ENCODE peak calls at places on chromosome 11, in ten cellular contexts. One of them, this sample, is unnamed.

GRCh38 chr11:7577883-7578242 is 64.1 kb downstream of the PPFIBP2 start:
- DNase-seq in IMR-90: peak
- DNase-seq in epithelial cell of esophagus: peak
- DNase-seq in HFFc6: peak
- DNase-seq in Calu3: no peak
- DNase-seq in upper lobe of right lung: no peak
- DNase-seq in brain microvascular endothelial cell: peak
- DNase-seq in PC-9: peak
- DNase-seq in foreskin keratinocyte: no peak
- DNase-seq in astrocyte: no peak
- DNase-seq in this sample: no peak

GRCh38 chr11:75597636-75598035 is 35.6 kb downstream of the SERPINH1 start:
- DNase-seq in brain microvascular endothelial cell: peak
- DNase-seq in IMR-90: no peak
- DNase-seq in HFFc6: no peak
- DNase-seq in epithelial cell of esophagus: peak
- DNase-seq in Calu3: peak
- DNase-seq in astrocyte: no peak
- DNase-seq in foreskin keratinocyte: no peak
- DNase-seq in PC-9: no peak
- DNase-seq in upper lobe of right lung: no peak
- DNase-seq in this sample: peak

GRCh38 chr11:75456596-75456995 is 23.6 kb upstream of the KLHL35 start:
- DNase-seq in PC-9: no peak
- DNase-seq in brain microvascular endothelial cell: no peak
- DNase-seq in epithelial cell of esophagus: no peak
- DNase-seq in foreskin keratinocyte: no peak
- DNase-seq in astrocyte: no peak
- DNase-seq in HFFc6: no peak
- DNase-seq in upper lobe of right lung: no peak
- DNase-seq in Calu3: no peak
- DNase-seq in IMR-90: no peak
- DNase-seq in this sample: no peak

GRCh38 chr11:121451982-121452608 is at the start of gene SORL1:
- DNase-seq in foreskin keratinocyte: no peak
- DNase-seq in HFFc6: no peak
- DNase-seq in PC-9: no peak
- DNase-seq in Calu3: peak
- DNase-seq in epithelial cell of esophagus: peak
- DNase-seq in brain microvascular endothelial cell: no peak
- DNase-seq in upper lobe of right lung: peak
- DNase-seq in astrocyte: peak
- DNase-seq in IMR-90: peak
- DNase-seq in this sample: peak

GRCh38 chr11:63868399-63869064 is 29.6 kb downstream of the MARK2 start:
- DNase-seq in Calu3: no peak
- DNase-seq in HFFc6: no peak
- DNase-seq in astrocyte: no peak
- DNase-seq in IMR-90: no peak
- DNase-seq in brain microvascular endothelial cell: no peak
- DNase-seq in foreskin keratinocyte: no peak
- DNase-seq in upper lobe of right lung: no peak
- DNase-seq in epithelial cell of esophagus: no peak
- DNase-seq in PC-9: no peak
- DNase-seq in this sample: no peak

GRCh38 chr11:115453693-115454092 is 50.5 kb downstream of the CADM1 start:
- DNase-seq in HFFc6: no peak
- DNase-seq in upper lobe of right lung: no peak
- DNase-seq in IMR-90: no peak
- DNase-seq in foreskin keratinocyte: no peak
- DNase-seq in epithelial cell of esophagus: no peak
- DNase-seq in Calu3: no peak
- DNase-seq in astrocyte: no peak
- DNase-seq in PC-9: no peak
- DNase-seq in brain microvascular endothelial cell: no peak
- DNase-seq in this sample: no peak

GRCh38 chr11:118048472-118049370 is 28.2 kb upstream of the TMPRSS4 start:
- DNase-seq in IMR-90: no peak
- DNase-seq in foreskin keratinocyte: no peak
- DNase-seq in astrocyte: no peak
- DNase-seq in Calu3: no peak
- DNase-seq in brain microvascular endothelial cell: no peak
- DNase-seq in upper lobe of right lung: no peak
- DNase-seq in epithelial cell of esophagus: no peak
- DNase-seq in PC-9: peak
- DNase-seq in HFFc6: no peak
- DNase-seq in this sample: no peak

GRCh38 chr11:72812604-72812967 is 1.6 kb upstream of the ATG16L2 start:
- DNase-seq in upper lobe of right lung: no peak
- DNase-seq in brain microvascular endothelial cell: no peak
- DNase-seq in PC-9: peak
- DNase-seq in astrocyte: no peak
- DNase-seq in IMR-90: no peak
- DNase-seq in foreskin keratinocyte: no peak
- DNase-seq in Calu3: no peak
- DNase-seq in epithelial cell of esophagus: no peak
- DNase-seq in HFFc6: no peak
- DNase-seq in this sample: peak

GRCh38 chr11:61688368-61689163 is 8.4 kb downstream of the DAGLA start:
- DNase-seq in epithelial cell of esophagus: no peak
- DNase-seq in astrocyte: peak
- DNase-seq in IMR-90: no peak
- DNase-seq in PC-9: no peak
- DNase-seq in upper lobe of right lung: peak
- DNase-seq in foreskin keratinocyte: no peak
- DNase-seq in brain microvascular endothelial cell: no peak
- DNase-seq in Calu3: no peak
- DNase-seq in HFFc6: no peak
- DNase-seq in this sample: peak

GRCh38 chr11:65786008-65786785 is 666 bp upstream of the OVOL1 start:
- DNase-seq in astrocyte: no peak
- DNase-seq in Calu3: no peak
- DNase-seq in upper lobe of right lung: peak
- DNase-seq in brain microvascular endothelial cell: no peak
- DNase-seq in PC-9: no peak
- DNase-seq in HFFc6: no peak
- DNase-seq in foreskin keratinocyte: no peak
- DNase-seq in epithelial cell of esophagus: peak
- DNase-seq in IMR-90: no peak
- DNase-seq in this sample: no peak

GRCh38 chr11:20089796-20090653 is 70.2 kb downstream of the DBX1 start:
- DNase-seq in PC-9: no peak
- DNase-seq in HFFc6: no peak
- DNase-seq in Calu3: no peak
- DNase-seq in foreskin keratinocyte: no peak
- DNase-seq in IMR-90: peak
- DNase-seq in epithelial cell of esophagus: no peak
- DNase-seq in astrocyte: peak
- DNase-seq in upper lobe of right lung: no peak
- DNase-seq in brain microvascular endothelial cell: peak
- DNase-seq in this sample: no peak

GRCh38 chr11:62853279-62853965 is 14.0 kb upstream of the WDR74 start:
- DNase-seq in brain microvascular endothelial cell: no peak
- DNase-seq in astrocyte: no peak
- DNase-seq in epithelial cell of esophagus: no peak
- DNase-seq in upper lobe of right lung: no peak
- DNase-seq in PC-9: no peak
- DNase-seq in IMR-90: no peak
- DNase-seq in foreskin keratinocyte: no peak
- DNase-seq in Calu3: no peak
- DNase-seq in HFFc6: no peak
- DNase-seq in this sample: no peak

DNA sequence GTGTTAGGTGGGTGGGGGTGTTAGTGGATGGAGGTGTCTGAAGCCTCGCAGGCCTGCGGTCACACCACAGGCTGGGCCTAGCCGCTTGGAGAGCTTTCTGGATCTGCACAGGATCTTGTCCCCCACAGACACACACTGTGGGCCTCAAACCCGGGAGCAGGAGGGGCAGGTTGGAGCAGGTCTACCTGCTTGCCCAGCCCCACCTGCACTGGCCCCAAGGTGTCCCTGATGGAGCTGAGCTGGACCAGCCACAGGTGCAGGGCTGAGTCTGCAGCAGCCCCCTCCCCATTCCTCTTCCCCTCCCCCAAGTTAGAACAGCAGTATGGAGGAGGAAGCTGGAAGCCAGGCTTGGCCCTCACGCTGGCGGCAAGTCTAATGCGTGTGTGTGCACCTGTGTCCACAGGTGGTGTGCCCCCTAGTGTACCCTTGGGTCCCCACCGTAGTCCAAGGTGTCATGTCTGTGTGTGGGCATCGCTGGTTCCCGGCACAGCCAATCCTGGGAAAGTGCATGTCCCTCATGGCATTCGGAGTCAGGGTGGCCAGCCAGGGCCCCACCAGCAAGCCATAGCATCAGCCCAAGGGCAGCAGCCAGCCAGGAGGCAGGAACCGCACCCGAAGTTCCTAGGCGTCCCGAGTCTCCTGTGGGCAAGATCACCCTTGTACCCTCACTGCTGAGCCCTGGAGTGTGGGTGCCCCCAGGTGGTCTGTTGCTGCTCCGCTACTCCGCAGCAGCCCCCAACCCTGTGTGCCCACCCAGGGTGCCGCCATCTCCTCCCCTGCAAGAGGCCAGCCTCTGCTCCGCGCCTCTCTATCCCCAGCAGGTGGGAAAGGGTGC is 2.0 kb upstream of the GATD1 start:
- DNase-seq in epithelial cell of esophagus: no peak
- DNase-seq in IMR-90: no peak
- DNase-seq in HFFc6: no peak
- DNase-seq in PC-9: no peak
- DNase-seq in Calu3: no peak
- DNase-seq in brain microvascular endothelial cell: no peak
- DNase-seq in upper lobe of right lung: peak
- DNase-seq in foreskin keratinocyte: no peak
- DNase-seq in astrocyte: no peak
- DNase-seq in this sample: no peak
- TF ChIP-seq CTCF in epithelial cell of esophagus: no peak
- TF ChIP-seq CTCF in IMR-90: no peak
- TF ChIP-seq CTCF in HFFc6: peak
- TF ChIP-seq CTCF in PC-9: no peak
- TF ChIP-seq CTCF in Calu3: no peak
- TF ChIP-seq CTCF in brain microvascular endothelial cell: no peak
- TF ChIP-seq CTCF in upper lobe of right lung: no peak
- TF ChIP-seq CTCF in foreskin keratinocyte: no peak
- TF ChIP-seq CTCF in astrocyte: no peak
- TF ChIP-seq CTCF in this sample: no peak

GRCh38 chr11:68271781-68272608 is at the start of gene C11orf24:
- DNase-seq in brain microvascular endothelial cell: peak
- DNase-seq in Calu3: peak
- DNase-seq in foreskin keratinocyte: peak
- DNase-seq in IMR-90: peak
- DNase-seq in astrocyte: peak
- DNase-seq in upper lobe of right lung: peak
- DNase-seq in PC-9: peak
- DNase-seq in epithelial cell of esophagus: peak
- DNase-seq in HFFc6: peak
- DNase-seq in this sample: peak
- TF ChIP-seq CTCF in brain microvascular endothelial cell: no peak
- TF ChIP-seq CTCF in Calu3: no peak
- TF ChIP-seq CTCF in foreskin keratinocyte: peak
- TF ChIP-seq CTCF in IMR-90: no peak
- TF ChIP-seq CTCF in astrocyte: no peak
- TF ChIP-seq CTCF in upper lobe of right lung: no peak
- TF ChIP-seq CTCF in PC-9: no peak
- TF ChIP-seq CTCF in epithelial cell of esophagus: no peak
- TF ChIP-seq CTCF in HFFc6: no peak
- TF ChIP-seq CTCF in this sample: no peak

DNA sequence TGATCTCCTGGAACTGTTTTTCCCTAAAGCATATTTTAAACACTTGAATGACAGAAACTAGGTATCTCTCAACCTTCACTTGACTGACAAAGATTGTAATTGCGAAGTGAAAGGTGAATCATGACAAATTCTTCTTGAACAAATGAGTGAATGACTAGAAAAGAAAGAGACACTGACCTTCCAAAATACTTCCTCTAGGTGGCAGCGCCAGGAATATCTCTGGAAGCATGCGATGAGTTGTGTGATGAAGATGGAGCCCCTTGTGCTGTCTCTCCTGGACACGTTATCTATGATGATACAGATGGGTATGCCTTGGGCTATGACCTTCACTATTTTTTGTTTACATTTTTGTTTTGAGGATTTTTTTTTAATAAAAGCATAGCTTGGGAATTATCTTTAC is 7.0 kb upstream of the CASP12 start:
- DNase-seq in Calu3: no peak
- DNase-seq in foreskin keratinocyte: no peak
- DNase-seq in brain microvascular endothelial cell: no peak
- DNase-seq in epithelial cell of esophagus: peak
- DNase-seq in PC-9: no peak
- DNase-seq in HFFc6: no peak
- DNase-seq in upper lobe of right lung: no peak
- DNase-seq in astrocyte: no peak
- DNase-seq in IMR-90: no peak
- DNase-seq in this sample: peak
- TF ChIP-seq CTCF in Calu3: no peak
- TF ChIP-seq CTCF in foreskin keratinocyte: no peak
- TF ChIP-seq CTCF in brain microvascular endothelial cell: peak
- TF ChIP-seq CTCF in epithelial cell of esophagus: peak
- TF ChIP-seq CTCF in PC-9: no peak
- TF ChIP-seq CTCF in HFFc6: peak
- TF ChIP-seq CTCF in upper lobe of right lung: no peak
- TF ChIP-seq CTCF in astrocyte: no peak
- TF ChIP-seq CTCF in IMR-90: no peak
- TF ChIP-seq CTCF in this sample: no peak

GRCh38 chr11:69643646-69644045 is 2.7 kb downstream of the CCND1 start:
- DNase-seq in Calu3: no peak
- DNase-seq in PC-9: no peak
- DNase-seq in IMR-90: no peak
- DNase-seq in foreskin keratinocyte: no peak
- DNase-seq in upper lobe of right lung: no peak
- DNase-seq in epithelial cell of esophagus: no peak
- DNase-seq in HFFc6: no peak
- DNase-seq in brain microvascular endothelial cell: no peak
- DNase-seq in astrocyte: no peak
- DNase-seq in this sample: peak

GRCh38 chr11:69642913-69643632 is 2.1 kb downstream of the CCND1 start:
- DNase-seq in PC-9: peak
- DNase-seq in HFFc6: no peak
- DNase-seq in Calu3: peak
- DNase-seq in brain microvascular endothelial cell: peak
- DNase-seq in epithelial cell of esophagus: peak
- DNase-seq in IMR-90: peak
- DNase-seq in astrocyte: peak
- DNase-seq in upper lobe of right lung: peak
- DNase-seq in foreskin keratinocyte: no peak
- DNase-seq in this sample: peak

GRCh38 chr11:69644962-69645675 is 4.2 kb downstream of the CCND1 start:
- DNase-seq in foreskin keratinocyte: no peak
- DNase-seq in astrocyte: no peak
- DNase-seq in upper lobe of right lung: peak
- DNase-seq in Calu3: no peak
- DNase-seq in epithelial cell of esophagus: no peak
- DNase-seq in HFFc6: no peak
- DNase-seq in PC-9: no peak
- DNase-seq in brain microvascular endothelial cell: no peak
- DNase-seq in IMR-90: no peak
- DNase-seq in this sample: no peak

GRCh38 chr11:69645801-69646492 is 5.0 kb downstream of the CCND1 start:
- DNase-seq in foreskin keratinocyte: no peak
- DNase-seq in PC-9: no peak
- DNase-seq in IMR-90: no peak
- DNase-seq in brain microvascular endothelial cell: no peak
- DNase-seq in upper lobe of right lung: peak
- DNase-seq in Calu3: no peak
- DNase-seq in astrocyte: no peak
- DNase-seq in HFFc6: no peak
- DNase-seq in epithelial cell of esophagus: no peak
- DNase-seq in this sample: no peak

GRCh38 chr11:69644071-69644961 is 3.4 kb downstream of the CCND1 start:
- DNase-seq in astrocyte: peak
- DNase-seq in foreskin keratinocyte: no peak
- DNase-seq in epithelial cell of esophagus: peak
- DNase-seq in upper lobe of right lung: peak
- DNase-seq in HFFc6: peak
- DNase-seq in PC-9: peak
- DNase-seq in IMR-90: peak
- DNase-seq in brain microvascular endothelial cell: peak
- DNase-seq in Calu3: peak
- DNase-seq in this sample: peak
- TF ChIP-seq CTCF in astrocyte: no peak
- TF ChIP-seq CTCF in foreskin keratinocyte: no peak
- TF ChIP-seq CTCF in epithelial cell of esophagus: no peak
- TF ChIP-seq CTCF in upper lobe of right lung: peak
- TF ChIP-seq CTCF in HFFc6: peak
- TF ChIP-seq CTCF in PC-9: no peak
- TF ChIP-seq CTCF in IMR-90: peak
- TF ChIP-seq CTCF in brain microvascular endothelial cell: peak
- TF ChIP-seq CTCF in Calu3: no peak
- TF ChIP-seq CTCF in this sample: no peak

This sample was measured in MCF 10A.